ENCODE peak calls at places on chromosomes 1 and 21, in ten cellular contexts. A is stimulated activated CD8-positive, alpha-beta memory T cell treated with anti-CD3 and anti-CD28 coated beads, Interleukin-7, amount 100 ng/mL, for 48 hours; T is renal cortical epithelial cell; V is lung; W is dorsolateral prefrontal cortex; N is hepatocyte; Q is fibroblast of villous mesenchyme; J is heart right ventricle; F is HT-29; R is brain microvascular endothelial cell. P is an unnamed sample.

GRCh38 chr1:233613252-233614172 is at the start of gene KCNK1:
- DNase-seq in A (no peak), T (peak), V (peak), W (peak), N (peak), Q (peak), J (peak), F (peak), R (peak), P (peak)

GRCh38 chr1:212485895-212486590 is 53.3 kb downstream of the NENF start:
- DNase-seq in A (no peak), T (peak), V (peak), W (no peak), N (peak), Q (peak), J (no peak), F (peak), R (peak), P (peak)

GRCh38 chr1:206739411-206740076 is 31.0 kb upstream of the IL19 start:
- DNase-seq in A (peak), T (peak), V (no peak), W (no peak), N (no peak), Q (peak), J (no peak), F (no peak), R (no peak), P (peak)

GRCh38 chr1:92105546-92106081 is 25.5 kb downstream of the BTBD8 start:
- DNase-seq in A (no peak), T (no peak), V (no peak), W (no peak), N (no peak), Q (no peak), J (no peak), F (no peak), R (no peak), P (no peak)

GRCh38 chr1:194331758-194332157 is 1145.3 kb upstream of the B3GALT2 start:
- DNase-seq in A (no peak), T (peak), V (no peak), W (no peak), N (no peak), Q (no peak), J (no peak), F (no peak), R (no peak), P (no peak)

GRCh38 chr1:42137766-42138165 is 15.4 kb upstream of the GUCA2B start:
- DNase-seq in A (no peak), T (peak), V (no peak), W (no peak), N (no peak), Q (no peak), J (no peak), F (no peak), R (no peak), P (no peak)

GRCh38 chr21:44845418-44846200 is 27.7 kb upstream of the SUMO3 start:
- DNase-seq in A (peak), T (no peak), V (peak), W (no peak), N (peak), Q (peak), J (peak), F (peak), R (no peak), P (peak)

GRCh38 chr1:196527941-196528340 is 80.3 kb downstream of the KCNT2 start:
- DNase-seq in A (no peak), T (no peak), V (no peak), W (no peak), N (no peak), Q (peak), J (no peak), F (no peak), R (no peak), P (no peak)

GRCh38 chr1:92487078-92487605 is 417 bp upstream of the GFI1 start:
- DNase-seq in A (no peak), T (no peak), V (no peak), W (no peak), N (no peak), Q (no peak), J (no peak), F (no peak), R (no peak), P (no peak)